ENCODE peak calls at places on chromosomes 13 and 19, in ten cellular contexts. A is mesendoderm, X is IMR-90, Z is psoas muscle, I is mesenchymal stem cell, Q is neuronal stem cell, W is DND-41, S is GM23248, E is K562, R is endodermal cell. J is an unnamed sample.

GRCh38 chr13:51222510-51223283 is 499 bp downstream of the FAM124A start:
- DNase-seq in A (peak; percentile 69), X (no peak), Z (no peak), I (peak; percentile 20), Q (peak; percentile 58), W (no peak), S (peak; percentile 23), E (no peak), R (peak; percentile 82), J (no peak)

GRCh38 chr19:30862876-30863275 is 486.4 kb downstream of the TSHZ3 start:
- DNase-seq in A (no peak), X (no peak), Z (no peak), I (no peak), Q (no peak), W (no peak), S (no peak), E (no peak), R (peak; percentile 5), J (no peak)

GRCh38 chr13:50387124-50387581 is 371.9 kb downstream of the KCNRG start:
- DNase-seq in A (peak; percentile 75), X (peak; percentile 42), Z (peak; percentile 61), I (peak; percentile 53), Q (peak; percentile 30), W (peak; percentile 52), S (peak; percentile 47), E (peak; percentile 65), R (peak; percentile 83), J (peak; percentile 85)

GRCh38 chr13:39968646-39969475 is 313.4 kb downstream of the COG6 start:
- DNase-seq in A (no peak), X (no peak), Z (no peak), I (no peak), Q (no peak), W (no peak), S (no peak), E (no peak), R (no peak), J (no peak)

GRCh38 chr13:66875264-66875663 is 354.9 kb downstream of the PCDH9 start:
- DNase-seq in A (no peak), X (no peak), Z (no peak), I (no peak), Q (no peak), W (no peak), S (no peak), E (no peak), R (no peak), J (no peak)

GRCh38 chr19:31214086-31214485 is 135.2 kb downstream of the TSHZ3 start:
- DNase-seq in A (peak; percentile 44), X (peak; percentile 100), Z (peak; percentile 80), I (peak; percentile 99), Q (no peak), W (peak; percentile 94), S (peak; percentile 100), E (peak; percentile 41), R (no peak), J (peak; percentile 64)

GRCh38 chr19:40592170-40592569 is 9.0 kb upstream of the LTBP4 start:
- DNase-seq in A (peak; percentile 79), X (peak; percentile 76), Z (no peak), I (peak; percentile 84), Q (no peak), W (no peak), S (peak; percentile 63), E (peak; percentile 47), R (peak; percentile 68), J (no peak)

GRCh38 chr13:110008816-110009215 is 222.4 kb upstream of the IRS2 start:
- DNase-seq in A (no peak), X (no peak), Z (no peak), I (no peak), Q (no peak), W (no peak), S (no peak), E (no peak), R (no peak), J (no peak)

DNA sequence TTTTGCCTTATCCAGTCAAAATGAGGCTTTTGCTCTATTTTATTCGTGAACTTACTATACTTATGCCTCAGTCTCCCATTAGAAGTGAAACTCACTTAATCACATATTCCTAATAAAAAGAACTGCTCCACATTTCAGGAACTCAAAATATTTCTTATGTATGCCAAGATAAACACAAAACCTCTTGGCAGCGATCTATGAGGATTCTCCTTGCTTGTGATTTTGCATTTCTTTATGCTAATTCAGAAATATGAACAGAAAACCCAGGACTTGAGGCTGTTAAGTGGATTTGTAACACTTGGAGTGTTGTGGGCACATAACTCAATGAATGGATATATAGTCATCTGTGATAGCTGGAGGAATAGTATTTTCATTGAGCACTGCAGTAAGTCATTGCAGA is 5.5 kb upstream of the KATNAL1 start:
- DNase-seq in A (no peak), X (peak; percentile 46), Z (no peak), I (no peak), Q (no peak), W (no peak), S (no peak), E (no peak), R (no peak), J (no peak)
- H3K4me1 ChIP-seq in A (no peaks in the 10 kb centered on the region), X (peaks cover 10% of the 10 kb centered on the region), Z (peaks cover 22% of the 10 kb centered on the region), I (peaks cover 4% of the 10 kb centered on the region), Q (peaks cover 6% of the 10 kb centered on the region), W (peaks cover 8% of the 10 kb centered on the region), S (peaks cover 13% of the 10 kb centered on the region), E (peaks cover 16% of the 10 kb centered on the region), R (no peaks in the 10 kb centered on the region), J (peaks cover 2% of the 10 kb centered on the region)

DNA sequence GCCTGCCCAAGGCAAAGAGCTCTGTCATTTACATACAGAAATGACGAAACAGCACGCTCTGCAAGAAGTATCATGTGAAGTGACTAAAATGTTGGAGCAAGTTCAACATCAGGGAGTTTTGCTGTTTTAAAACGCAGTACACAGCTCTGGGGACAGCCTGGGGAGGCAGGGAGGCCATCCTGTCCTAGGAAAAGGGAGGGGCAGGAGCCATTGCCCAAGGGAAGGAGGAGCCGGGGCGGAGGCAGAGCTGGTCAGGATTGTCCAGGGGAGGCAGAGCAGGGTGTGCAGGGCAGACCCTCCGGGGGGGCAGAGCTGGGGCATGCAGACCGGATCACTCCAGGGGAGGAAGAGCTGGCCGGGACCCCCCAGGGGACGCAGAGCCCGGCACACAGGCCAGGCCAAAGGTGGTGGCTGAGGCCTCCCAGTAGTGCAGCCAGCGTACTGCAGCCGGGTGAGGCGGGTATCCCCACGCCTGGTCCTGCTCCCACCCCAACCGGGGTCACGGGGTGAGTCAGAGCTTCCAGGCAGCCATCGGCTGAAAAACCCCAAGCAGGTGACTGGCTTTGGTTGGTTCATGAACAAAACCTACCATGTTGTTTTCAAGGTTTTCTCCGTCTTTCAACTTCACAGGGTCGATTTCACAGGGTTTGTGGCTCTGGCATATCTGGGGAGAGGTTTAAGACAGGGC is 41.9 kb upstream of the C13orf46 start:
- DNase-seq in A (no peak), X (peak; percentile 31), Z (peak; percentile 81), I (no peak), Q (no peak), W (no peak), S (peak; percentile 86), E (no peak), R (no peak), J (peak; percentile 70)
- H3K27ac ChIP-seq in A (no peak overlapping the region), X (no peak overlapping the region), Z (no peak overlapping the region), I (no peak overlapping the region), Q (peak overlapping the region; percentile 1), W (no peak overlapping the region), S (peak overlapping the region; percentile 28), E (no peak overlapping the region), R (no peak overlapping the region), J (no peak overlapping the region)

GRCh38 chr19:15432629-15433518 is 14.1 kb upstream of the AKAP8L start:
- DNase-seq in A (peak; percentile 93), X (peak; percentile 87), Z (peak; percentile 95), I (peak; percentile 92), Q (peak; percentile 87), W (peak; percentile 95), S (peak; percentile 98), E (peak; percentile 96), R (peak; percentile 96), J (peak; percentile 98)

GRCh38 chr19:15432018-15432494 is 13.3 kb upstream of the AKAP8L start:
- DNase-seq in A (no peak), X (no peak), Z (no peak), I (no peak), Q (no peak), W (peak; percentile 42), S (peak; percentile 46), E (peak; percentile 49), R (no peak), J (peak; percentile 65)

GRCh38 chr19:15436012-15436825 is 13.5 kb downstream of the WIZ start:
- DNase-seq in A (no peak), X (no peak), Z (no peak), I (no peak), Q (no peak), W (no peak), S (peak; percentile 35), E (peak; percentile 42), R (no peak), J (no peak)

GRCh38 chr19:15431396-15432017 is 12.7 kb upstream of the AKAP8L start:
- DNase-seq in A (no peak), X (no peak), Z (no peak), I (no peak), Q (no peak), W (no peak), S (no peak), E (no peak), R (no peak), J (peak; percentile 34)

GRCh38 chr19:15433519-15434069 is 14.8 kb upstream of the AKAP8L start:
- DNase-seq in A (no peak), X (no peak), Z (no peak), I (no peak), Q (no peak), W (no peak), S (no peak), E (no peak), R (peak; percentile 58), J (no peak)
- H3K4me1 ChIP-seq in A (peaks cover 5% of the 10 kb centered on the region), X (peaks cover 32% of the 10 kb centered on the region), Z (peaks cover 31% of the 10 kb centered on the region), I (peaks cover 25% of the 10 kb centered on the region), Q (peaks cover 10% of the 10 kb centered on the region), W (peaks cover 37% of the 10 kb centered on the region), S (peaks cover 20% of the 10 kb centered on the region), E (peaks cover 14% of the 10 kb centered on the region), R (peaks cover 13% of the 10 kb centered on the region), J (peaks cover 11% of the 10 kb centered on the region)

GRCh38 chr19:4059493-4059880 is 7.2 kb downstream of the ZBTB7A start:
- DNase-seq in A (no peak), X (no peak), Z (no peak), I (no peak), Q (no peak), W (no peak), S (peak; percentile 67), E (no peak), R (no peak), J (no peak)

GRCh38 chr19:4061178-4061682 is 5.5 kb downstream of the ZBTB7A start:
- DNase-seq in A (no peak), X (no peak), Z (peak; percentile 89), I (no peak), Q (no peak), W (no peak), S (peak; percentile 81), E (no peak), R (no peak), J (peak; percentile 93)

GRCh38 chr19:4060621-4061177 is 6.0 kb downstream of the ZBTB7A start:
- DNase-seq in A (no peak), X (no peak), Z (no peak), I (no peak), Q (no peak), W (no peak), S (no peak), E (no peak), R (peak; percentile 40), J (no peak)

GRCh38 chr19:4058696-4059492 is 7.8 kb downstream of the ZBTB7A start:
- DNase-seq in A (no peak), X (no peak), Z (no peak), I (no peak), Q (no peak), W (peak; percentile 4), S (peak; percentile 58), E (no peak), R (no peak), J (peak; percentile 79)

DNA sequence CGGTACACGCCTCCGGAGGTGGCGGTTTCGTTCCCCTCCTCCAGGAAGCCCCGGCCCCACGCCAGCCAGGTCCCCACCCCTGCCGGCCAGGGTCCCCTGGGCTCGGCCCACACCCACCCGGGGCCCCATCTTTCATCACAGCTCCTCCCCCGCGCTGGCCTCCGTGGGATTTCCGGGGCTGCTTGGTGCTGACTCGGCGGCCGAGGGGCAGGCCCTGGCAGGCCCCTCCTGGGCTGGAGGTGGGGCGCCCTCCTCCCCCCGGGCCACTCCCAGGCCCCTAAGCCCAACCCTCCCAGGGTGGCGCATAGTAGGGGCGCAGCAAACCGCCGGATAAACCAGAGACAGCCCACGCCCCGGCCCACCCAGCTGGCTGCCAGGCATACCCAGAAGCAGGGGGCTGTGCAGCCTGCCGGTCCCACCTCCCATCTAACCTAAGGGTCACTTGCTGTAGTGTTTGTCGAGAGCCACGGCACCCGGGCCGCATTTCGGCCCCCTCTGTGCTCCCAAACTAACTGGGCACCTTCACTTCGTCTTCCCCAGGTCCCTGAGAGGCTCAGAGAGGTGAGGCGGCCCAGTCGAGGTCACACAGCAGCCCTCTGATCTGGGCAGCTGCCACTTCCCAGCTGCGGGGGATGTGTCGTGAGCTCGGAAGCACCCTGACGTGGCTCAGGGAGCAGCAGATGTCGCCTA is 6.6 kb downstream of the ZBTB7A start:
- DNase-seq in A (no peak), X (no peak), Z (peak; percentile 84), I (no peak), Q (no peak), W (peak; percentile 6), S (peak; percentile 85), E (peak; percentile 67), R (no peak), J (peak; percentile 90)
- H3K27ac ChIP-seq in A (no peak overlapping the region), X (peak overlapping the region; percentile 92), Z (peak overlapping the region; percentile 96), I (peak overlapping the region; percentile 83), Q (no peak overlapping the region), W (no peak overlapping the region), S (peak overlapping the region; percentile 95), E (peak overlapping the region; percentile 88), R (no peak overlapping the region), J (peak overlapping the region; percentile 94)